ENCODE peak calls at places on chromosomes 5 and 9, in six cellular contexts. U is tibial artery, G is HCT116, D is body of pancreas, O is BE2C, J is neuronal stem cell. I is an unnamed sample.

GRCh38 chr9:37969130-37969529 is 65.2 kb upstream of the SLC25A51 start:
- DNase-seq in U (no peak), G (no peak), D (peak; percentile 93), O (no peak), J (no peak), I (no peak)

GRCh38 chr5:53479656-53480473 is 564 bp upstream of the FST start:
- DNase-seq in U (peak; percentile 80), G (no peak), D (peak; percentile 32), O (no peak), J (peak; percentile 61), I (no peak)

GRCh38 chr9:99405369-99405768 is 183.3 kb downstream of the SEC61B start:
- DNase-seq in U (no peak), G (no peak), D (no peak), O (no peak), J (no peak), I (no peak)

GRCh38 chr5:25550793-25551192 is 906.0 kb upstream of the CDH10 start:
- DNase-seq in U (no peak), G (no peak), D (no peak), O (no peak), J (no peak), I (no peak)

GRCh38 chr5:41416336-41416735 is 94.1 kb downstream of the PLCXD3 start:
- DNase-seq in U (no peak), G (no peak), D (no peak), O (no peak), J (no peak), I (no peak)

GRCh38 chr9:33111621-33112020 is 35.1 kb upstream of the SMU1 start:
- DNase-seq in U (no peak), G (no peak), D (no peak), O (no peak), J (no peak), I (no peak)

GRCh38 chr5:114412509-114413171 is 50.8 kb downstream of the KCNN2 start:
- DNase-seq in U (no peak), G (peak; percentile 12), D (no peak), O (no peak), J (no peak), I (no peak)

GRCh38 chr9:3441197-3441816 is 84.5 kb downstream of the RFX3 start:
- DNase-seq in U (no peak), G (peak; percentile 51), D (peak; percentile 69), O (peak; percentile 57), J (no peak), I (peak; percentile 16)

GRCh38 chr5:174448662-174449061 is 275.7 kb upstream of the MSX2 start:
- DNase-seq in U (no peak), G (no peak), D (no peak), O (no peak), J (no peak), I (no peak)

GRCh38 chr5:56525117-56525516 is 290.2 kb upstream of the MAP3K1 start:
- DNase-seq in U (no peak), G (no peak), D (no peak), O (no peak), J (no peak), I (no peak)

GRCh38 chr9:125694478-125694877 is 12.5 kb downstream of the MAPKAP1 start:
- DNase-seq in U (no peak), G (no peak), D (no peak), O (no peak), J (peak; percentile 24), I (no peak)

GRCh38 chr5:24735284-24735683 is 90.5 kb upstream of the CDH10 start:
- DNase-seq in U (no peak), G (no peak), D (no peak), O (peak; percentile 44), J (no peak), I (no peak)

GRCh38 chr9:107266624-107267369 is 16.3 kb upstream of the RAD23B start:
- DNase-seq in U (no peak), G (no peak), D (no peak), O (no peak), J (no peak), I (no peak)

GRCh38 chr9:97310023-97310422 is 2.6 kb downstream of the CCDC180 start:
- DNase-seq in U (no peak), G (no peak), D (no peak), O (no peak), J (no peak), I (no peak)

GRCh38 chr9:37909326-37909725 is 5.4 kb upstream of the SLC25A51 start:
- DNase-seq in U (peak; percentile 9), G (no peak), D (no peak), O (no peak), J (no peak), I (no peak)

GRCh38 chr5:176929654-176930053 is 30.5 kb upstream of the HK3 start:
- DNase-seq in U (no peak), G (no peak), D (no peak), O (no peak), J (no peak), I (no peak)

GRCh38 chr9:125332527-125332926 is 70.9 kb downstream of the GAPVD1 start:
- DNase-seq in U (no peak), G (no peak), D (no peak), O (no peak), J (no peak), I (no peak)

GRCh38 chr5:116482394-116482793 is 92.2 kb downstream of the SEMA6A start:
- DNase-seq in U (no peak), G (no peak), D (no peak), O (no peak), J (no peak), I (no peak)
- H3K4me3 ChIP-seq in U (no peak overlapping the region), G (no peak overlapping the region), D (no peak overlapping the region), O (no peak overlapping the region), J (no peak overlapping the region), I (no peak overlapping the region)

GRCh38 chr9:136092741-136093140 is 2.3 kb downstream of the NACC2 start:
- DNase-seq in U (no peak), G (no peak), D (no peak), O (no peak), J (no peak), I (no peak)
- H3K4me1 ChIP-seq in U (peaks cover 74% of the 10 kb centered on the region), G (peaks cover 34% of the 10 kb centered on the region), D (peaks cover 65% of the 10 kb centered on the region), O (peaks cover 15% of the 10 kb centered on the region), J (peaks cover 12% of the 10 kb centered on the region), I (peaks cover 12% of the 10 kb centered on the region)

GRCh38 chr9:121768416-121769015 is 117.1 kb downstream of the DAB2IP start:
- DNase-seq in U (no peak), G (no peak), D (no peak), O (no peak), J (no peak), I (no peak)
- H3K4me3 ChIP-seq in U (no peak overlapping the region), G (no peak overlapping the region), D (no peak overlapping the region), O (no peak overlapping the region), J (no peak overlapping the region), I (no peak overlapping the region)

DNA sequence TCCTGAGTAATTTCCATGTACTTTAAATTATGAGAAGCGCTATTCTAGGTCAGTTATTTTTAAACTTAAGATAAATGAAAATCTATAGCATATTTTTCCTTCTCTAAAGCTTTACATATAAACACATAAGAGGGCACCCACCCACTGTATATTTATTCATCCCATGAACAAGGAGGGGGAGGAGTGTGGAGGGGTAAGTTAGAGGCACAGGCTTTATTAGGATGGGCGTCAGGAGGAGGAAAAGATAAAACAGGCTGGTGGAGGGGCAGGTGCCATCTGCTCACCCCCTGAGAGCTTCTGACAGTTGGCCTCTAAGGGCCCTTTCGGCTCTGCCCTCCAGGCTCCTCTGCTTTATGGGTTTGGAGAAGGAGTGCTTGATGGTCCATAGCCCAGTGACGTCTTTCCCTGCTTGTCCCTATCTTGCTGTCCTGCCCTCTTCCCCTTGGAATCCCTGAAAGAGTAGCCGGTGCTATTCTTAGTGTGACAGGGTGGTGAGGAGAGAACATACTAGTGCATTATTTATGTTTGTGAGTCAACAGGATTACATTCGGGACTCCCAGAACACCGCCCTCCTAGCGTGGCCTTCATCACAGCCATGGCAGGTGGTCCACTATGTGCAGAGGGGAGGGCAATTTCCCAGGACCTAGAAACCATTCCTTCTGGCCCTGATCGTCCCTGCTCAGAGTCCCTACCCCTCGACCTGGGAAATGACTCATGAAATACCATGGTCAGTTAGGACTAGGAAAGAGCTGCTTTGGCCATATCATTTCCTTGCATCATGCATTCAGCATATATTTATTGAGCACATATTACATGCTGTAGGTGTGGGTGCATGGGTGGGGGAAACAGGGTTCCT is 7.9 kb upstream of the SYNPO start:
- DNase-seq in U (no peak), G (no peak), D (no peak), O (no peak), J (no peak), I (no peak)
- H3K4me1 ChIP-seq in U (peaks cover 88% of the 10 kb centered on the region), G (peaks cover 35% of the 10 kb centered on the region), D (peaks cover 52% of the 10 kb centered on the region), O (peaks cover 16% of the 10 kb centered on the region), J (peaks cover 7% of the 10 kb centered on the region), I (no peaks in the 10 kb centered on the region)

GRCh38 chr9:136196465-136197371 is 8.2 kb downstream of the LHX3 start:
- DNase-seq in U (no peak), G (no peak), D (no peak), O (no peak), J (no peak), I (no peak)
- H3K4me3 ChIP-seq in U (no peak overlapping the region), G (no peak overlapping the region), D (no peak overlapping the region), O (no peak overlapping the region), J (no peak overlapping the region), I (no peak overlapping the region)

GRCh38 chr5:83072946-83073345 is 4.2 kb downstream of the TMEM167A start:
- DNase-seq in U (no peak), G (no peak), D (no peak), O (no peak), J (no peak), I (no peak)
- H3K4me1 ChIP-seq in U (peaks cover 19% of the 10 kb centered on the region), G (peaks cover 4% of the 10 kb centered on the region), D (peaks cover 63% of the 10 kb centered on the region), O (peaks cover 2% of the 10 kb centered on the region), J (peaks cover 3% of the 10 kb centered on the region), I (no peaks in the 10 kb centered on the region)

I was measured in iPS DF 6.9.